ENCODE peak calls at places on chromosome 20, in four cellular contexts. One of them, this sample, is unnamed.
A peak's percentile ranks its signal among the peaks of the same experiment; 100 is the strongest.

GRCh38 chr20:34364013-34364382 is 925 bp downstream of the ITCH start:
- DNase-seq in spleen: no peak
- DNase-seq in NCI-H2081: no peak
- DNase-seq in NCI-H510A treated with DMSO at 0.1 percent for 48 hours: no peak
- DNase-seq in this sample: no peak

GRCh38 chr20:5136096-5136495 is 9.3 kb downstream of the CDS2 start:
- DNase-seq in spleen: no peak
- DNase-seq in NCI-H2081: no peak
- DNase-seq in NCI-H510A treated with DMSO at 0.1 percent for 48 hours: no peak
- DNase-seq in this sample: no peak

GRCh38 chr20:48019496-48019895 is 234.2 kb upstream of the SULF2 start:
- DNase-seq in spleen: no peak
- DNase-seq in NCI-H2081: no peak
- DNase-seq in NCI-H510A treated with DMSO at 0.1 percent for 48 hours: no peak
- DNase-seq in this sample: no peak

GRCh38 chr20:5173763-5174162 is 47.0 kb downstream of the CDS2 start:
- DNase-seq in spleen: no peak
- DNase-seq in NCI-H2081: no peak
- DNase-seq in NCI-H510A treated with DMSO at 0.1 percent for 48 hours: no peak
- DNase-seq in this sample: no peak

GRCh38 chr20:17646901-17647301 is 35.1 kb downstream of the RRBP1 start:
- DNase-seq in spleen: peak; percentile 25
- DNase-seq in NCI-H2081: peak; percentile 76
- DNase-seq in NCI-H510A treated with DMSO at 0.1 percent for 48 hours: peak; percentile 73
- DNase-seq in this sample: no peak

GRCh38 chr20:48058611-48059559 is 273.6 kb upstream of the SULF2 start:
- DNase-seq in spleen: no peak
- DNase-seq in NCI-H2081: no peak
- DNase-seq in NCI-H510A treated with DMSO at 0.1 percent for 48 hours: no peak
- DNase-seq in this sample: no peak

GRCh38 chr20:10963717-10964266 is 290.0 kb upstream of the JAG1 start:
- DNase-seq in spleen: no peak
- DNase-seq in NCI-H2081: no peak
- DNase-seq in NCI-H510A treated with DMSO at 0.1 percent for 48 hours: no peak
- DNase-seq in this sample: no peak

GRCh38 chr20:63352811-63353221 is 8.3 kb downstream of the CHRNA4 start:
- DNase-seq in spleen: no peak
- DNase-seq in NCI-H2081: no peak
- DNase-seq in NCI-H510A treated with DMSO at 0.1 percent for 48 hours: no peak
- DNase-seq in this sample: no peak

GRCh38 chr20:38034108-38034649 is 633 bp downstream of the RPRD1B start:
- DNase-seq in spleen: no peak
- DNase-seq in NCI-H2081: no peak
- DNase-seq in NCI-H510A treated with DMSO at 0.1 percent for 48 hours: no peak
- DNase-seq in this sample: no peak

GRCh38 chr20:9838378-9839295 is at the start of gene PAK5:
- DNase-seq in spleen: peak; percentile 76
- DNase-seq in NCI-H2081: peak; percentile 96
- DNase-seq in NCI-H510A treated with DMSO at 0.1 percent for 48 hours: peak; percentile 98
- DNase-seq in this sample: peak; percentile 92

GRCh38 chr20:15905661-15906060 is 667.6 kb downstream of the KIF16B start:
- DNase-seq in spleen: no peak
- DNase-seq in NCI-H2081: no peak
- DNase-seq in NCI-H510A treated with DMSO at 0.1 percent for 48 hours: no peak
- DNase-seq in this sample: no peak

This sample was measured in DMS53.